ENCODE peak calls at places on chromosomes 13 and 19, in ten cellular contexts. W is effector memory CD4-positive, alpha-beta T cell; G is stomach; L is RWPE2; D is PC-3; P is colonic mucosa; V is lower lobe of right lung; K is fibroblast of lung; A is suprapubic skin; H is pancreas. Q is an unnamed sample.

GRCh38 chr19:55526216-55527196 is 10.4 kb downstream of the SBK2 start:
- DNase-seq in W (no peak), K (peak; percentile 52), L (no peak), V (peak; percentile 84), D (peak; percentile 87), A (no peak), G (peak; percentile 93), H (peak; percentile 71), P (peak; percentile 81), Q (no peak)

GRCh38 chr19:43625918-43626579 is 6.6 kb upstream of the ZNF428 start:
- DNase-seq in D (no peak), K (no peak), G (no peak), H (no peak), V (no peak), A (no peak), P (peak; percentile 35), W (no peak), L (no peak), Q (no peak)

GRCh38 chr19:7879102-7879770 is 5.0 kb upstream of the PRR36 start:
- DNase-seq in G (no peak), A (no peak), V (no peak), H (no peak), P (no peak), W (no peak), K (no peak), L (no peak), D (no peak), Q (no peak)

GRCh38 chr13:60629158-60629557 is 232.1 kb downstream of the TDRD3 start:
- DNase-seq in V (no peak), L (no peak), P (no peak), G (no peak), W (no peak), H (no peak), K (no peak), D (no peak), A (no peak), Q (no peak)

GRCh38 chr19:22427587-22428298 is 5.6 kb upstream of the ZNF98 start:
- DNase-seq in A (no peak), P (no peak), G (no peak), D (no peak), L (no peak), V (no peak), H (peak; percentile 64), K (no peak), W (no peak), Q (no peak)

GRCh38 chr13:112248909-112249592 is 127.1 kb upstream of the SPACA7 start:
- DNase-seq in W (no peak), A (no peak), P (peak; percentile 10), L (no peak), K (no peak), V (no peak), G (no peak), H (no peak), D (no peak), Q (no peak)

GRCh38 chr19:38268539-38268938 is 4.2 kb downstream of the SPINT2 start:
- DNase-seq in W (no peak), G (no peak), V (no peak), K (no peak), D (no peak), A (no peak), H (no peak), L (no peak), P (no peak), Q (no peak)

GRCh38 chr13:100630564-100630963 is 42.0 kb upstream of the GGACT start:
- DNase-seq in K (no peak), H (no peak), G (no peak), V (no peak), A (no peak), W (no peak), D (no peak), P (no peak), L (no peak), Q (no peak)

DNA sequence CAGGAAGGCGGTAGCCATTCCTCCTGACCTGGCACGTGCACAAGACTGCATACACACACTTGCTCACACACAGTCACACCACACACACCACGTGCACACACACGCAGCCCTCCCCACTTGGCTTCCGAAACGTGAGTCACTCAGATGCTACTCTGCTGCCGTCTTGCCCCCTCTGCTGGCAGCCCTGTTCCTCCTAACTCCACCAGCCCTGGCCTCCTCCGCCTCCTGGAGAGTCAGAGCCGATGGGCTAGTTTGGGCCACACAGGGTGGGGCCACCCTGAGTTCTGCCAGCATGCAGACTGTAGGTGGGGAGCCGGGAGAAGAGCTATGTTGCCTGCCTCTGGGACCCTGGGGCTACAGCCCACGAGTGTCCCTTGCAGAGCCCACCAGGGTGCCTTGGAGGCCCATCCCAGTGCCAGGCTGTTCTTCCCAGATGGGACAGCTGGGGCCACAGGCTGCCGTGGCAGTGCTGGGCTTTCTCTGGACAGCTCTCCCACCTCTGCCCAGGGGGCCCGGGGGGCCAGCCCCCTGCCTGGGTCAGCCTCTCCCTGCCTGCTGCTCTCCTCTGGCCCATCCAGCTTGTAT is 12.1 kb downstream of the PIN1 start:
- DNase-seq in A (peak; percentile 75), D (peak; percentile 86), K (peak; percentile 91), G (peak; percentile 34), V (no peak), W (no peak), H (no peak), L (no peak), P (peak; percentile 35), Q (no peak)
- H3K36me3 ChIP-seq in A (peaks cover 66% of the 10 kb centered on the region), D (peaks cover 27% of the 10 kb centered on the region), K (peaks cover 10% of the 10 kb centered on the region), G (peaks cover 95% of the 10 kb centered on the region), V (peaks cover 73% of the 10 kb centered on the region), W (peaks cover 39% of the 10 kb centered on the region), H (no peaks in the 10 kb centered on the region), L (peaks cover 25% of the 10 kb centered on the region), P (peaks cover 5% of the 10 kb centered on the region), Q (peaks cover 7% of the 10 kb centered on the region)

GRCh38 chr19:48962849-48963165 is 2.3 kb upstream of the FTL start:
- DNase-seq in A (no peak), H (no peak), K (no peak), W (no peak), G (no peak), L (no peak), P (no peak), V (no peak), D (no peak), Q (no peak)

GRCh38 chr19:48963371-48964204 is 1.5 kb upstream of the FTL start:
- DNase-seq in K (peak; percentile 70), L (no peak), D (peak; percentile 43), H (peak; percentile 84), G (peak; percentile 77), A (peak; percentile 86), V (peak; percentile 83), P (peak; percentile 85), W (peak; percentile 36), Q (no peak)

GRCh38 chr19:48962029-48962848 is 2.9 kb upstream of the FTL start:
- DNase-seq in V (peak; percentile 90), W (no peak), D (peak; percentile 18), K (no peak), P (peak; percentile 91), A (no peak), G (peak; percentile 79), H (no peak), L (no peak), Q (no peak)

GRCh38 chr19:48961051-48961649 is 4.0 kb upstream of the FTL start:
- DNase-seq in V (no peak), G (no peak), K (no peak), H (no peak), W (no peak), A (no peak), L (no peak), D (no peak), P (no peak), Q (no peak)

DNA sequence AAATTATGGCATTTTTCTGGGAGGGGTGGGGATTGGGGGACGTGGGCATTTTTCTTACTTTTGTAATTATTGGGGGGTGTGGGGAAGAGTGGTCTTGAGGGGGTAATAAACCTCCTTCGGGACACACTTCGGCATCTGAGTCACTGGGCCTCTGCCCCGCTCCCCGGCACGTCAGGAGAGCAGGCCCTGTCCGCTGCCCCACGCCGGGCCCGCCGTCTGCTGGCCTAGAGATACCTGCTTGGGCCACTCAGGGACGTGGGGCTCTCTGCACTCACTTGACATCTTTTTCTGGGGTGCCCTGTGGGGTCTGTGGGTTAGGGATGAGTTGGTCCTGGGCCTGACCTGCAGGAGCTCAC is 3.5 kb upstream of the FTL start:
- DNase-seq in D (no peak), K (no peak), V (no peak), H (no peak), L (no peak), W (no peak), A (no peak), P (no peak), G (no peak), Q (no peak)
- H3K4me1 ChIP-seq in D (peaks cover 31% of the 10 kb centered on the region), K (peaks cover 19% of the 10 kb centered on the region), V (peaks cover 32% of the 10 kb centered on the region), H (peaks cover 15% of the 10 kb centered on the region), L (peaks cover 16% of the 10 kb centered on the region), W (peaks cover 46% of the 10 kb centered on the region), A (peaks cover 33% of the 10 kb centered on the region), P (no peaks in the 10 kb centered on the region), G (peaks cover 35% of the 10 kb centered on the region), Q (peaks cover 6% of the 10 kb centered on the region)

DNA sequence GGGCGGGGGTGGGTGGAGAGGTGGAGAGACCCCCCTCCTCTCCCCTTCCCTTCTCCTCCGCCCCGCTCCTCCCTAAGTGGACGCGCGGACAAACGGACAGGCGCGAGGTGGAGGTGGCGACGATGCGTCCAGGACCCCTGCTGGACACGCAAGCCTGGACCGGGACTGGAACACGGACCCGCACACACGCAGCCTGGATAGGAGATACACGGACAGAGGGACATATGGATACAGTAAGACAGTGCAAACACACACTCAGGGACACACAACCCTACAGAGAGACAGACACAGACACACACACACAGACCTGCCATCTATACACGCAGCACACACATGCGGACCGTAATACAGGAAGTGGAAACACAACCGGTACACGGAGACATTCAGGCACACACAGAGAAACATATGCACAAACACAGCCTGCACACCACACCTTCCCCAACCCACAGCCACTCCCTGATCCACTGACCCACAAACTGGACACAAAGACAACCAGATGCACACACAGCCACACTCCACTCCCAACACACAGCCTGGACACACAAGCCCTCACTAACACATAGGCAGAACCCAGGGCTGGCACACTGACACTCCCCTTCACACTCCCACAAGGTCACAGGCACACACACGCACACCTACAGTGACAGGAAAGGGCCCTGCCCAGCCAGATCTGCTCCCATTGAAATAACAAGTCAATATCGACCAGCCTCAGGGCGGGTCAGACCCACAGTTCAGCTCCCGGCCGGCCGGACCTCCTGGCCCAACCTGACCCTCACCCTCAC is 696 bp upstream of the ERFL start:
- DNase-seq in H (no peak), G (no peak), P (peak; percentile 47), V (no peak), W (no peak), A (no peak), K (no peak), D (no peak), L (no peak), Q (no peak)
- H3K27me3 ChIP-seq in H (no peaks in the 10 kb centered on the region), G (peaks cover 86% of the 10 kb centered on the region), P (peaks cover 18% of the 10 kb centered on the region), V (peaks cover 84% of the 10 kb centered on the region), W (no peaks in the 10 kb centered on the region), A (peaks cover 99% of the 10 kb centered on the region), K (peaks cover 71% of the 10 kb centered on the region), D (peaks cover 9% of the 10 kb centered on the region), L (peaks cover 91% of the 10 kb centered on the region), Q (peaks cover 93% of the 10 kb centered on the region)

GRCh38 chr19:10163557-10163956 is 31.2 kb downstream of the DNMT1 start:
- DNase-seq in D (no peak), V (no peak), K (no peak), H (no peak), G (no peak), L (no peak), W (no peak), P (no peak), A (no peak), Q (no peak)

GRCh38 chr19:10158071-10158470 is 36.7 kb downstream of the DNMT1 start:
- DNase-seq in A (no peak), P (no peak), L (no peak), H (no peak), D (no peak), V (no peak), W (no peak), K (no peak), G (no peak), Q (no peak)

GRCh38 chr19:10155834-10156233 is 36.1 kb upstream of the EIF3G start:
- DNase-seq in K (peak; percentile 8), A (no peak), V (no peak), L (no peak), H (no peak), D (peak; percentile 29), W (no peak), P (no peak), G (no peak), Q (no peak)

GRCh38 chr19:10158485-10158884 is 36.3 kb downstream of the DNMT1 start:
- DNase-seq in A (no peak), K (no peak), H (no peak), D (no peak), V (no peak), L (no peak), P (no peak), G (no peak), W (no peak), Q (no peak)

GRCh38 chr19:10159610-10160009 is 35.1 kb downstream of the DNMT1 start:
- DNase-seq in V (no peak), K (no peak), W (no peak), A (no peak), D (no peak), P (no peak), L (no peak), H (no peak), G (no peak), Q (no peak)
- H3K36me3 ChIP-seq in V (peaks cover 99% of the 10 kb centered on the region), K (peaks cover 39% of the 10 kb centered on the region), W (peaks cover 72% of the 10 kb centered on the region), A (peaks cover 95% of the 10 kb centered on the region), D (peaks cover 78% of the 10 kb centered on the region), P (peaks cover 19% of the 10 kb centered on the region), L (peaks cover 99% of the 10 kb centered on the region), H (peaks cover 33% of the 10 kb centered on the region), G (peaks cover 100% of the 10 kb centered on the region), Q (peaks cover 58% of the 10 kb centered on the region)